ENCODE peak calls at places on chromosomes 7 and 10, in five cellular contexts. P is neuronal stem cell, B is IMR-90, Y is mesendoderm, H is H1. L is an unnamed sample.

GRCh38 chr7:147406521-147407115 is 1183.9 kb upstream of the C7orf33 start:
- DNase-seq in H (no peak), B (peak; percentile 37), Y (no peak), P (no peak), L (no peak)

GRCh38 chr10:47438857-47439474 is 44.9 kb downstream of the ANXA8 start:
- DNase-seq in B (peak; percentile 74), P (peak; percentile 21), H (no peak), Y (peak; percentile 89), L (peak; percentile 64)

GRCh38 chr10:119443441-119443840 is 99.1 kb downstream of the RGS10 start:
- DNase-seq in H (no peak), B (no peak), P (no peak), Y (no peak), L (no peak)

GRCh38 chr7:1922870-1923236 is 252.8 kb downstream of the ELFN1 start:
- DNase-seq in Y (peak; percentile 24), H (no peak), P (no peak), B (no peak), L (no peak)

GRCh38 chr10:89389254-89389653 is 3.2 kb upstream of the IFIT1 start:
- DNase-seq in B (peak; percentile 48), Y (peak; percentile 76), P (no peak), H (no peak), L (no peak)

GRCh38 chr7:94529516-94529915 is 19.9 kb downstream of the CASD1 start:
- DNase-seq in B (peak; percentile 43), H (no peak), P (no peak), Y (peak; percentile 49), L (no peak)

GRCh38 chr10:62046522-62047239 is 145.2 kb downstream of the ARID5B start:
- DNase-seq in H (no peak), B (peak; percentile 47), P (no peak), Y (peak; percentile 81), L (no peak)

GRCh38 chr7:73963252-73963822 is 64.6 kb upstream of the ELN start:
- DNase-seq in Y (no peak), H (no peak), P (no peak), B (no peak), L (no peak)

GRCh38 chr7:40306025-40306424 is 171.2 kb downstream of the SUGCT start:
- DNase-seq in Y (no peak), B (no peak), P (no peak), H (no peak), L (no peak)

GRCh38 chr10:13915710-13916109 is 328.9 kb downstream of the PRPF18 start:
- DNase-seq in P (peak; percentile 26), H (no peak), Y (no peak), B (no peak), L (no peak)

GRCh38 chr10:63055705-63056104 is 77.4 kb upstream of the NRBF2 start:
- DNase-seq in B (no peak), H (no peak), Y (no peak), P (no peak), L (no peak)

GRCh38 chr10:99374526-99374925 is 45.4 kb downstream of the CNNM1 start:
- DNase-seq in H (no peak), B (no peak), Y (no peak), P (no peak), L (no peak)

GRCh38 chr7:143900230-143900766 is 1.7 kb downstream of the TCAF1 start:
- DNase-seq in H (no peak), Y (peak; percentile 65), B (peak; percentile 78), P (no peak), L (no peak)

GRCh38 chr7:50782376-50783208 is at the start of gene GRB10:
- DNase-seq in B (peak; percentile 20), P (peak; percentile 62), H (peak; percentile 83), Y (peak; percentile 56), L (peak; percentile 72)

GRCh38 chr10:3424102-3424803 is 251.7 kb upstream of the PITRM1 start:
- DNase-seq in Y (peak; percentile 77), P (no peak), B (no peak), H (no peak), L (no peak)

GRCh38 chr10:123165445-123166072 is 11.4 kb downstream of the BUB3 start:
- DNase-seq in H (no peak), P (no peak), B (no peak), Y (peak; percentile 24), L (no peak)

GRCh38 chr7:42046483-42046882 is 190.5 kb downstream of the GLI3 start:
- DNase-seq in Y (no peak), B (peak; percentile 67), H (no peak), P (no peak), L (no peak)

GRCh38 chr10:115065731-115066130 is 27.4 kb upstream of the ATRNL1 start:
- DNase-seq in H (no peak), Y (peak; percentile 80), P (no peak), B (no peak), L (no peak)

GRCh38 chr10:23158370-23158769 is 33.7 kb upstream of the PTF1A start:
- DNase-seq in B (peak; percentile 58), Y (peak; percentile 76), H (peak; percentile 58), P (peak; percentile 72), L (peak; percentile 51)

GRCh38 chr7:113764401-113765035 is 154.3 kb downstream of the PPP1R3A start:
- DNase-seq in P (no peak), H (no peak), B (no peak), Y (no peak), L (no peak)

GRCh38 chr7:69364814-69365587 is 233.3 kb upstream of the AUTS2 start:
- DNase-seq in H (no peak), Y (no peak), P (no peak), B (no peak), L (no peak)

GRCh38 chr7:17301491-17302101 is 3.1 kb downstream of the AHR start:
- DNase-seq in P (no peak), H (no peak), B (peak; percentile 43), Y (no peak), L (no peak)

GRCh38 chr7:105787071-105787470 is 89.3 kb downstream of the ATXN7L1 start:
- DNase-seq in Y (no peak), P (no peak), B (no peak), H (no peak), L (no peak)

GRCh38 chr7:113086431-113086888 is at the start of gene GPR85:
- DNase-seq in H (peak; percentile 77), Y (peak; percentile 86), B (peak; percentile 73), P (peak; percentile 78), L (peak; percentile 81)

GRCh38 chr7:19117081-19117869 is at the start of gene TWIST1:
- DNase-seq in H (peak; percentile 80), Y (peak; percentile 93), B (peak; percentile 94), P (peak; percentile 57), L (peak; percentile 88)

GRCh38 chr10:5555881-5556280 is 31.1 kb downstream of the CALML3 start:
- DNase-seq in P (no peak), B (no peak), Y (no peak), H (no peak), L (no peak)

GRCh38 chr10:117175215-117175900 is 21.9 kb upstream of the KCNK18 start:
- DNase-seq in H (peak; percentile 75), Y (no peak), B (no peak), P (no peak), L (peak; percentile 42)

DNA sequence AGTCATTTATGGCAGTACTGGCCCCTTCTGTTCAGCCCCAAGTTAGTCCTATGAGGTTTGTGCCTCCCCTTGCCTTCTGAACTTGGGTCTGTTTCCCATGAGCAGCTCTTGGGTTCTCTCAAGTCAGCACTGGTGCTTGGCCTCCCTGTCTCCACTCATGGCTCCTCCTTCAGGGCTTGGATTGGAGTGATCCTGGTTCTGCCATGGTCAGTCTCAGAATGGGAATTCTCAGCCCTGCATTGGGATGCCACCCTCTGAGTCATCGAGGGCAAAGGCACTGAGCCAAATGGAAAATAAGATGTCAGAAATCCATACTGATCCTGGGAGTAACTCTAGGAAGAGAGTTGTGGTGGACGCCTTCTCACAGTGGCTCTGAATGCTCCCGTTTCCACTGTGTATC is 233.4 kb upstream of the HABP2 start:
- DNase-seq in B (no peak), H (no peak), Y (no peak), P (no peak), L (no peak)
- H2BK15ac ChIP-seq in B (no peak overlapping the region), H (no peak overlapping the region), Y (no peak overlapping the region), P (no peak overlapping the region), L (no peak overlapping the region)

DNA sequence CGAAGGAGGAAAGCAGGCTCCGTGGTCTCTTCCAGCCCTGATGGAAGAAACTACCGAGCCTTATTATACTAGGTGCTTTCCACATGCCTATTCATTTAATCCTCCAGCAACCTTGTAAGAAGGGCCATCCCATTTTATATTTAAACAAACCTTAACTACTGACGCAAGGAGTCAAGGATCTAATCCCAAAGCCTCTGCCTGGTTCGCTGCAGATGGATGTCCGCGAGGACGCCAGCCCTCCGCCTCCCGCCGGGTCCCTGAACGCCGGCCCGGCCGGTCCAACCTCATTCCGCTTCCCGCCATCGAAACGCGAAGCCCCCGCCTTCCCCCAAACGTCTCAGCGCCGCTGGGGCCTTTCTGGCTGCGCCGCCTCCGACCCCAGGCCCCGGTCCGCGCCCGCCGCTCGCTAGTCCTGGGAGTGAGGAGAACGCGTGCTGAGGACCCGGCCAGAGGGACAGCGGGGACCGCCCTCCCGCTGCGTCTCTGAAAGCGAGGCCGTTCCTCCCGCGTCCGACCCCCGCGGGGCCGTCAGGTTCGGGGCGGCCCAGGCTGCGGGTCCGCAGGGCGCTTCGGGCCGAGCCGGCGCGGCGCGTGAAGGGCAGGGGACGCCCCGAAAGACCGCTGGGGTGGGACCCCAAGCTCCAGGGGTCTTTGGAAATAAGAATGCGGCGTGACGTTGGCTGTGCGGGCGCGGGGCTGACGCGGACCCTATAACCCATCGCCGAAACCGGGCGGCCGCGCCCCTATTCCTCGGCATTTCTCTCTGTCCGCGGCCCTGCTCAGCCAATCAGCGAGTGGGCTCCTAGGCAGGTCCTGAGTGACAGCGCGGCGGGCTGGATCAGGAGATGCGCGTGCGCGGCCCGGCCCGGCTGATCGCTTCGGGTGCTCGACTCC is 448 bp upstream of the ATP6V0E2 start:
- DNase-seq in P (peak; percentile 92), B (peak; percentile 89), Y (peak; percentile 92), H (peak; percentile 93), L (peak; percentile 98)
- H2BK15ac ChIP-seq in P (peak overlapping the region; percentile 70), B (no peak overlapping the region), Y (no peak overlapping the region), H (no peak overlapping the region), L (no peak overlapping the region)

DNA sequence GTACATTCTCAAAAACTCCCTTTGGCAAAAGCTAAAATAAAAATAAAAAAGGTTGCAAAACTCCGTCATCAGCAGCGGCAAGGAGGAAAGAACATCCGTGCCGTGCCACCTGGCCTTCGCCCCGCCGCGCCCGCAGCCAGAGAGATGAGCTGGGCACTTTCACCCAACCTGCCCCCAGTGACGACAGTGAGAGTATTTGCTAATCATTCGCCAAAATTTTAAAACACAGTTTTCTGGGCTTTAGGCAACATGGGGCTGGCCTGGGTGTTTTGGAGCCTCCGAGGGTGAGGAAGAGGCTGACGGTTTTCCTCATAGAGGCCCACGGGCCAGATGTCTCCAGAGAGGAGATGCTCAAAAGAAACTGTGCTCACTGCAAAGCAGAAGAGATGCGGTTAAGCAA is 128.2 kb downstream of the PRKAG2 start:
- DNase-seq in H (no peak), Y (no peak), B (no peak), P (no peak), L (no peak)
- H2BK15ac ChIP-seq in H (no peak overlapping the region), Y (no peak overlapping the region), B (peak overlapping the region; percentile 70), P (no peak overlapping the region), L (no peak overlapping the region)

DNA sequence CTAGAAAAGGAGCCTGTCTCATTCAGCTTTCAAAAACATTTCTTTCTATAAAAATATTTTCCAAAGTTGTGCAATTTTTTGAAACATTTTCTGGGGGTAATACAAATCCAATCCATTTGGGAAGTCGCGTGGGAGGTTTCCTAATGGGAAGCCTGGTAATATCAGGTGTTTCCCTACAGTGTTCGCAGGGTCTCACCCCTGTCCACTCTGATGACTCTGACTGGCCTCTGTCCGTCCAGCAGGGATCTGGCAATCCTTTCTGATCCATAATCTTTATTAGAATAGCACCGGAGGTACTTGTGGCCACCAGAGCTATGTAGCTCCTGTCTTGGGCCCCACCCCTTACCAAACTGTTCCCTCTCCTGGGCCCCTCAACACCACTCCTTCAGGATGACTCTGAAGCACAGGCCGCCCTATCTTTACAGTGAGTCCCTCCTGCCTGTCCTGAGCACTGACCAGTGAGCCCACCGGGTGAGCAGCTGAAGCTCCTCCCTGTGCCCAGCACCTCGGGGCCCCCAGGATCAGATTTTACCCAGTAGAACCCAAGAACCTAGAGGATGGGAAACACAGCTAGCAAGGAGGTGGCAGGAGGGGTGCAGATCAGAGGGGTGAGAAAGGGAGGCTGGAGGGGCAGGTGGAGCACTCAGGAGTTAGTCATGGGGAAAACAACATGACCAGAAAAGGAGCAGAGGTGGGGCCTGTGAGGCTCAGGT is 84.8 kb downstream of the PTPRE start:
- DNase-seq in P (no peak), Y (no peak), B (no peak), H (no peak), L (no peak)
- H2BK15ac ChIP-seq in P (no peak overlapping the region), Y (no peak overlapping the region), B (no peak overlapping the region), H (no peak overlapping the region), L (no peak overlapping the region)